ENCODE peak calls at places on chromosomes 4 and X, in seven cellular contexts. One of them, this sample, is unnamed.

GRCh38 chr4:123954220-123954619 is 557.6 kb downstream of the SPRY1 start:
- DNase-seq in GM23248: no peak
- DNase-seq in GM23338: no peak
- DNase-seq in mammary epithelial cell: no peak
- DNase-seq in fibroblast of lung: no peak
- DNase-seq in HepG2: no peak
- DNase-seq in astrocyte: no peak
- DNase-seq in this sample: no peak

GRCh38 chr4:38091636-38092035 is 131.4 kb downstream of the PTTG2 start:
- DNase-seq in GM23248: peak; percentile 35
- DNase-seq in HepG2: no peak
- DNase-seq in astrocyte: peak; percentile 86
- DNase-seq in mammary epithelial cell: peak; percentile 57
- DNase-seq in fibroblast of lung: peak; percentile 86
- DNase-seq in GM23338: no peak
- DNase-seq in this sample: no peak

GRCh38 chrX:9703406-9703805 is 62.2 kb downstream of the GPR143 start:
- DNase-seq in GM23248: no peak
- DNase-seq in mammary epithelial cell: no peak
- DNase-seq in HepG2: no peak
- DNase-seq in fibroblast of lung: no peak
- DNase-seq in astrocyte: no peak
- DNase-seq in GM23338: no peak
- DNase-seq in this sample: no peak

GRCh38 chrX:19893722-19894121 is 6.3 kb upstream of the SH3KBP1 start:
- DNase-seq in fibroblast of lung: peak; percentile 73
- DNase-seq in astrocyte: peak; percentile 69
- DNase-seq in GM23248: peak; percentile 55
- DNase-seq in HepG2: peak; percentile 61
- DNase-seq in mammary epithelial cell: no peak
- DNase-seq in GM23338: no peak
- DNase-seq in this sample: no peak

GRCh38 chr4:43348591-43348990 is 456.1 kb downstream of the GRXCR1 start:
- DNase-seq in mammary epithelial cell: no peak
- DNase-seq in HepG2: no peak
- DNase-seq in fibroblast of lung: no peak
- DNase-seq in GM23248: peak; percentile 18
- DNase-seq in GM23338: no peak
- DNase-seq in astrocyte: no peak
- DNase-seq in this sample: no peak

GRCh38 chr4:175306436-175306835 is 388.3 kb downstream of the ADAM29 start:
- DNase-seq in mammary epithelial cell: no peak
- DNase-seq in GM23338: no peak
- DNase-seq in astrocyte: no peak
- DNase-seq in fibroblast of lung: no peak
- DNase-seq in GM23248: no peak
- DNase-seq in HepG2: no peak
- DNase-seq in this sample: no peak

GRCh38 chr4:174217273-174218126 is 66.0 kb downstream of the FBXO8 start:
- DNase-seq in fibroblast of lung: peak; percentile 68
- DNase-seq in HepG2: no peak
- DNase-seq in astrocyte: peak; percentile 57
- DNase-seq in GM23338: peak; percentile 33
- DNase-seq in GM23248: peak; percentile 56
- DNase-seq in mammary epithelial cell: peak; percentile 17
- DNase-seq in this sample: no peak

GRCh38 chr4:73446336-73446938 is 10.4 kb downstream of the AFP start:
- DNase-seq in GM23248: peak; percentile 77
- DNase-seq in HepG2: peak; percentile 78
- DNase-seq in GM23338: peak; percentile 81
- DNase-seq in fibroblast of lung: peak; percentile 44
- DNase-seq in astrocyte: peak; percentile 26
- DNase-seq in mammary epithelial cell: peak; percentile 43
- DNase-seq in this sample: peak; percentile 48

GRCh38 chr4:78058591-78059523 is 1.7 kb downstream of the FRAS1 start:
- DNase-seq in HepG2: peak; percentile 19
- DNase-seq in GM23248: peak; percentile 68
- DNase-seq in mammary epithelial cell: peak; percentile 50
- DNase-seq in GM23338: peak; percentile 86
- DNase-seq in fibroblast of lung: peak; percentile 45
- DNase-seq in astrocyte: peak; percentile 15
- DNase-seq in this sample: no peak

GRCh38 chr4:124401611-124402010 is 310.9 kb downstream of the ANKRD50 start:
- DNase-seq in astrocyte: no peak
- DNase-seq in HepG2: no peak
- DNase-seq in fibroblast of lung: no peak
- DNase-seq in GM23338: no peak
- DNase-seq in mammary epithelial cell: no peak
- DNase-seq in GM23248: no peak
- DNase-seq in this sample: no peak

GRCh38 chrX:68980906-68981616 is 152.2 kb downstream of the EFNB1 start:
- DNase-seq in GM23338: no peak
- DNase-seq in GM23248: no peak
- DNase-seq in mammary epithelial cell: no peak
- DNase-seq in fibroblast of lung: no peak
- DNase-seq in astrocyte: no peak
- DNase-seq in HepG2: no peak
- DNase-seq in this sample: no peak

GRCh38 chr4:72767903-72768817 is 199.1 kb upstream of the ADAMTS3 start:
- DNase-seq in GM23338: no peak
- DNase-seq in fibroblast of lung: peak; percentile 97
- DNase-seq in GM23248: peak; percentile 78
- DNase-seq in astrocyte: peak; percentile 98
- DNase-seq in mammary epithelial cell: peak; percentile 54
- DNase-seq in HepG2: no peak
- DNase-seq in this sample: no peak

GRCh38 chr4:74205046-74205445 is 47.1 kb downstream of the MTHFD2L start:
- DNase-seq in fibroblast of lung: peak; percentile 48
- DNase-seq in GM23248: no peak
- DNase-seq in GM23338: no peak
- DNase-seq in HepG2: no peak
- DNase-seq in astrocyte: peak; percentile 40
- DNase-seq in mammary epithelial cell: no peak
- DNase-seq in this sample: no peak

GRCh38 chr4:109041463-109041862 is 261.0 kb downstream of the COL25A1 start:
- DNase-seq in GM23248: no peak
- DNase-seq in fibroblast of lung: peak; percentile 84
- DNase-seq in GM23338: no peak
- DNase-seq in astrocyte: peak; percentile 82
- DNase-seq in HepG2: no peak
- DNase-seq in mammary epithelial cell: no peak
- DNase-seq in this sample: no peak

GRCh38 chr4:84578540-84579409 is 4.2 kb upstream of the CDS1 start:
- DNase-seq in GM23248: peak; percentile 65
- DNase-seq in fibroblast of lung: peak; percentile 53
- DNase-seq in mammary epithelial cell: peak; percentile 55
- DNase-seq in GM23338: peak; percentile 79
- DNase-seq in astrocyte: peak; percentile 37
- DNase-seq in HepG2: peak; percentile 39
- DNase-seq in this sample: peak; percentile 51

GRCh38 chr4:54879576-54879975 is 221.8 kb downstream of the KIT start:
- DNase-seq in GM23338: no peak
- DNase-seq in astrocyte: peak; percentile 68
- DNase-seq in mammary epithelial cell: peak; percentile 18
- DNase-seq in GM23248: peak; percentile 71
- DNase-seq in fibroblast of lung: peak; percentile 75
- DNase-seq in HepG2: no peak
- DNase-seq in this sample: no peak

GRCh38 chr4:56465599-56466295 is 1.7 kb upstream of the SRP72 start:
- DNase-seq in mammary epithelial cell: peak; percentile 56
- DNase-seq in fibroblast of lung: peak; percentile 66
- DNase-seq in GM23248: peak; percentile 72
- DNase-seq in GM23338: peak; percentile 11
- DNase-seq in astrocyte: peak; percentile 49
- DNase-seq in HepG2: no peak
- DNase-seq in this sample: no peak

GRCh38 chrX:155755706-155756337 is 125.3 kb upstream of the VAMP7 start:
- DNase-seq in GM23248: no peak
- DNase-seq in fibroblast of lung: no peak
- DNase-seq in GM23338: no peak
- DNase-seq in mammary epithelial cell: no peak
- DNase-seq in HepG2: no peak
- DNase-seq in astrocyte: no peak
- DNase-seq in this sample: no peak

GRCh38 chr4:81260443-81261102 is 45.6 kb upstream of the PRKG2 start:
- DNase-seq in GM23338: peak; percentile 86
- DNase-seq in HepG2: no peak
- DNase-seq in fibroblast of lung: no peak
- DNase-seq in GM23248: peak; percentile 13
- DNase-seq in mammary epithelial cell: peak; percentile 1
- DNase-seq in astrocyte: no peak
- DNase-seq in this sample: no peak

GRCh38 chrX:153631931-153632611 is 14.9 kb upstream of the DUSP9 start:
- DNase-seq in mammary epithelial cell: no peak
- DNase-seq in GM23338: no peak
- DNase-seq in HepG2: no peak
- DNase-seq in GM23248: no peak
- DNase-seq in fibroblast of lung: no peak
- DNase-seq in astrocyte: no peak
- DNase-seq in this sample: no peak

GRCh38 chrX:15493118-15494082 is at the start of gene PIR:
- DNase-seq in GM23248: peak; percentile 87
- DNase-seq in mammary epithelial cell: peak; percentile 95
- DNase-seq in astrocyte: peak; percentile 60
- DNase-seq in GM23338: peak; percentile 90
- DNase-seq in HepG2: peak; percentile 80
- DNase-seq in fibroblast of lung: peak; percentile 77
- DNase-seq in this sample: peak; percentile 68

GRCh38 chrX:41457618-41458192 is 10.6 kb downstream of the NYX start:
- DNase-seq in astrocyte: no peak
- DNase-seq in fibroblast of lung: no peak
- DNase-seq in HepG2: no peak
- DNase-seq in GM23248: peak; percentile 5
- DNase-seq in mammary epithelial cell: no peak
- DNase-seq in GM23338: peak; percentile 57
- DNase-seq in this sample: no peak

GRCh38 chrX:41449615-41450014 is 2.5 kb downstream of the NYX start:
- DNase-seq in GM23248: peak; percentile 42
- DNase-seq in astrocyte: peak; percentile 28
- DNase-seq in fibroblast of lung: peak; percentile 46
- DNase-seq in GM23338: no peak
- DNase-seq in mammary epithelial cell: peak; percentile 19
- DNase-seq in HepG2: no peak
- DNase-seq in this sample: no peak

GRCh38 chrX:41452565-41452964 is 5.4 kb downstream of the NYX start:
- DNase-seq in mammary epithelial cell: no peak
- DNase-seq in GM23248: peak; percentile 50
- DNase-seq in fibroblast of lung: peak; percentile 19
- DNase-seq in HepG2: no peak
- DNase-seq in GM23338: no peak
- DNase-seq in astrocyte: no peak
- DNase-seq in this sample: no peak

GRCh38 chrX:41449138-41449537 is 2.0 kb downstream of the NYX start:
- DNase-seq in GM23248: no peak
- DNase-seq in GM23338: no peak
- DNase-seq in mammary epithelial cell: no peak
- DNase-seq in astrocyte: no peak
- DNase-seq in HepG2: no peak
- DNase-seq in fibroblast of lung: no peak
- DNase-seq in this sample: no peak

DNA sequence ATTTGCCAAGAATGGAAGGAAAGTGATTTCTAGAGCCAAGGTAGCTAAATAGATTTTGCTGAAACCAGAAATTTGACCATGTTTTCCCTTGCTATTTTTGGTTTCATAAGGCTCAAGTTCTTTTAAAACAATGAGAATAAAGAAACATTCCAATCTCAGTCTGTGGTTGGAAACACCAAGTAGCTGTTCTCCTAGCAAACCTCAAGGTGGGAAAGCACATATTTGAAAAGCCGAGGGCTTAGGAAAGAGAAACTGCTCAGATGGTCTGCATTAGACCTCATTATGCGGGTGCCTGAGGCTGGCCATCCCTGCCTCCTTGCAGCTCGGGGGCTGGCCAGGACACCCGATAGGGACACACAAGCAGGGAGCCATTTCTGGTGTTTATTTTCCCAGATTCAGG is 5.8 kb downstream of the NYX start:
- DNase-seq in GM23248: peak; percentile 47
- DNase-seq in mammary epithelial cell: no peak
- DNase-seq in GM23338: no peak
- DNase-seq in astrocyte: peak; percentile 80
- DNase-seq in fibroblast of lung: peak; percentile 81
- DNase-seq in HepG2: no peak
- DNase-seq in this sample: no peak
- H3K4me2 ChIP-seq in GM23248: peak overlapping the region; percentile 28
- H3K4me2 ChIP-seq in mammary epithelial cell: peak overlapping the region; percentile 20
- H3K4me2 ChIP-seq in GM23338: no peak overlapping the region
- H3K4me2 ChIP-seq in astrocyte: peak overlapping the region; percentile 63
- H3K4me2 ChIP-seq in fibroblast of lung: peak overlapping the region; percentile 13
- H3K4me2 ChIP-seq in HepG2: no peak overlapping the region
- H3K4me2 ChIP-seq in this sample: no peak overlapping the region

DNA sequence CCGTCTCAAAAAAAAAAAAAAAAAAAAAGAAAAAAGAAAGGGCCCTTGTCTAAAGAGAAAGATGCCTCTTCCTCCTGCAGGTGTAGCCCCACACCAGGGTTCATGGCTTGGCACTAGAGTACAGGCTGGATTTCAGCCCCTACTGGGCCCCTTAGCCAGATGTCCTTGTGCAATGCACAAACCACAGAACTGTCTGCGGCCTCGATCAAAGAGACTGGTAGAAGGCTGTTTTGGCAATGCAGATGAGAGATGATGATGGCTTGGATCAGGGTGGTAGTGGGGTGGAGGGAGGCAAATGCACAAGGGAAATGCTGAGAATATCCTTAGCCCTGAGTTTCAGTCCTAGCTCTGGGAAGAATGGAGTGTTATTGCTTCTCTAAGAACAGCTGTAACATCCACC is 26.5 kb upstream of the TSR2 start:
- DNase-seq in GM23338: no peak
- DNase-seq in astrocyte: no peak
- DNase-seq in GM23248: peak; percentile 2
- DNase-seq in HepG2: peak; percentile 45
- DNase-seq in fibroblast of lung: no peak
- DNase-seq in mammary epithelial cell: no peak
- DNase-seq in this sample: no peak
- H3K4me2 ChIP-seq in GM23338: no peak overlapping the region
- H3K4me2 ChIP-seq in astrocyte: no peak overlapping the region
- H3K4me2 ChIP-seq in GM23248: no peak overlapping the region
- H3K4me2 ChIP-seq in HepG2: no peak overlapping the region
- H3K4me2 ChIP-seq in fibroblast of lung: no peak overlapping the region
- H3K4me2 ChIP-seq in mammary epithelial cell: no peak overlapping the region
- H3K4me2 ChIP-seq in this sample: no peak overlapping the region

DNA sequence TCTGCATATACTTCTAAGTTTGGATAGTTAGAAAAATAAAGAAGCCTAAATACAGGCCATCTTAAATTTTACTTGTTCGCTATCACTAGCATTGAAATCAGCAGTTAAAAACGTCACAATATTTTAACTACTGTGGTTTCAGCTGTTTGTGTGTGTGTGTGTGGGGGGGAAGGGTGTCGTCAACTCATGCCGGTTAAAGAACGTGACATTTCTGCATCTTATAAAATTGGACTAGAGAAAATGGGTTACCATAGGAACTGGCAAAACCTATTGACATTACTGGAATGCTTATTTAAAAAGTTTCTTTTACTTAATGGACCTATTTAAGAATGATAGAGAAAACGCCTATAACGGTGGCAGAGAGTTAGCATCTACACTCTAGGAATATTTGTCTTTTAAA is 1.2 kb upstream of the CNKSR2 start:
- DNase-seq in HepG2: no peak
- DNase-seq in GM23248: no peak
- DNase-seq in fibroblast of lung: no peak
- DNase-seq in mammary epithelial cell: no peak
- DNase-seq in GM23338: no peak
- DNase-seq in astrocyte: no peak
- DNase-seq in this sample: no peak
- H3K4me2 ChIP-seq in HepG2: no peak overlapping the region
- H3K4me2 ChIP-seq in GM23248: no peak overlapping the region
- H3K4me2 ChIP-seq in fibroblast of lung: no peak overlapping the region
- H3K4me2 ChIP-seq in mammary epithelial cell: no peak overlapping the region
- H3K4me2 ChIP-seq in GM23338: peak overlapping the region; percentile 72
- H3K4me2 ChIP-seq in astrocyte: no peak overlapping the region
- H3K4me2 ChIP-seq in this sample: no peak overlapping the region

GRCh38 chr4:99847362-99847976 is 30.8 kb downstream of the DAPP1 start:
- DNase-seq in mammary epithelial cell: no peak
- DNase-seq in fibroblast of lung: no peak
- DNase-seq in HepG2: no peak
- DNase-seq in GM23338: no peak
- DNase-seq in GM23248: no peak
- DNase-seq in astrocyte: no peak
- DNase-seq in this sample: no peak
- H3K4me2 ChIP-seq in mammary epithelial cell: no peak overlapping the region
- H3K4me2 ChIP-seq in fibroblast of lung: no peak overlapping the region
- H3K4me2 ChIP-seq in HepG2: no peak overlapping the region
- H3K4me2 ChIP-seq in GM23338: no peak overlapping the region
- H3K4me2 ChIP-seq in GM23248: no peak overlapping the region
- H3K4me2 ChIP-seq in astrocyte: no peak overlapping the region
- H3K4me2 ChIP-seq in this sample: no peak overlapping the region